ENCODE peak calls at places on chromosomes 3 and 15, in five cellular contexts. L is A549, H is Panc1, K is esophagus squamous epithelium, T is GM23338. E is an unnamed sample.

GRCh38 chr3:172285844-172286243 is 162.4 kb downstream of the GHSR start:
- DNase-seq in H (no peak), K (no peak), T (no peak), L (no peak), E (no peak)

GRCh38 chr3:10723991-10724390 is 92.0 kb upstream of the SLC6A11 start:
- DNase-seq in H (no peak), L (no peak), K (no peak), T (no peak), E (no peak)

GRCh38 chr3:100042144-100042543 is 72.2 kb downstream of the FILIP1L start:
- DNase-seq in T (no peak), K (no peak), H (peak), L (no peak), E (no peak)

GRCh38 chr3:99537416-99537815 is 101.0 kb upstream of the COL8A1 start:
- DNase-seq in K (no peak), H (no peak), L (no peak), T (no peak), E (no peak)

GRCh38 chr3:14633819-14634424 is 17.6 kb upstream of the CCDC174 start:
- DNase-seq in K (no peak), H (peak), T (peak), L (peak), E (peak)

GRCh38 chr3:71641669-71642068 is 58.1 kb upstream of the FOXP1 start:
- DNase-seq in L (peak), H (no peak), K (no peak), T (no peak), E (peak)

GRCh38 chr3:82376883-82377282 is 615.4 kb upstream of the GBE1 start:
- DNase-seq in L (no peak), K (no peak), T (peak), H (no peak), E (peak)

GRCh38 chr3:133578548-133579191 is 5.2 kb downstream of the CDV3 start:
- DNase-seq in L (peak), T (peak), H (no peak), K (no peak), E (no peak)

GRCh38 chr3:105866656-105867653 is 1.9 kb downstream of the CBLB start:
- DNase-seq in H (no peak), T (peak), L (no peak), K (no peak), E (peak)

GRCh38 chr3:110859993-110860392 is 211.6 kb upstream of the NECTIN3 start:
- DNase-seq in H (no peak), K (no peak), T (no peak), L (no peak), E (no peak)

GRCh38 chr15:98807262-98807661 is 158.9 kb downstream of the IGF1R start:
- DNase-seq in T (no peak), L (no peak), H (no peak), K (no peak), E (no peak)

GRCh38 chr3:133799794-133800585 is 5.6 kb upstream of the SRPRB start:
- DNase-seq in L (no peak), H (no peak), T (no peak), K (no peak), E (no peak)

GRCh38 chr3:171256445-171257250 is 203.6 kb downstream of the TNIK start:
- DNase-seq in T (no peak), K (no peak), L (no peak), H (no peak), E (peak)

GRCh38 chr3:56291953-56292352 is 176.3 kb downstream of the ERC2 start:
- DNase-seq in T (no peak), K (no peak), L (no peak), H (no peak), E (peak)

GRCh38 chr15:79032656-79033055 is 57.9 kb downstream of the RASGRF1 start:
- DNase-seq in K (no peak), H (no peak), L (no peak), T (no peak), E (no peak)

GRCh38 chr3:189961525-189962161 is 159.1 kb downstream of the P3H2 start:
- DNase-seq in K (no peak), H (no peak), L (peak), T (peak), E (peak)

GRCh38 chr3:42493126-42493797 is 9.2 kb upstream of the VIPR1 start:
- DNase-seq in H (no peak), L (no peak), T (no peak), K (no peak), E (no peak)

GRCh38 chr15:74433592-74434259 is at the start of gene SEMA7A:
- DNase-seq in H (no peak), T (peak), L (peak), K (no peak), E (peak)

GRCh38 chr15:78850926-78851600 is 21.6 kb upstream of the MORF4L1 start:
- DNase-seq in L (no peak), K (no peak), H (no peak), T (peak), E (no peak)

GRCh38 chr3:4780545-4780957 is 198.7 kb upstream of the BHLHE40 start:
- DNase-seq in K (no peak), H (no peak), L (no peak), T (peak), E (no peak)

GRCh38 chr3:183698318-183698731 is 728 bp downstream of the YEATS2 start:
- DNase-seq in T (peak), H (no peak), K (no peak), L (peak), E (peak)

GRCh38 chr15:80247320-80247719 is 4.7 kb downstream of the CTXND1 start:
- DNase-seq in K (no peak), H (no peak), L (no peak), T (no peak), E (no peak)

GRCh38 chr15:80249973-80250372 is 2.0 kb downstream of the CTXND1 start:
- DNase-seq in T (no peak), K (no peak), H (no peak), L (no peak), E (no peak)

GRCh38 chr15:80252281-80252619 is 237 bp upstream of the CTXND1 start:
- DNase-seq in T (no peak), H (no peak), K (no peak), L (no peak), E (no peak)

GRCh38 chr15:80251505-80252280 is at the start of gene CTXND1:
- DNase-seq in H (no peak), K (no peak), L (no peak), T (peak), E (no peak)

DNA sequence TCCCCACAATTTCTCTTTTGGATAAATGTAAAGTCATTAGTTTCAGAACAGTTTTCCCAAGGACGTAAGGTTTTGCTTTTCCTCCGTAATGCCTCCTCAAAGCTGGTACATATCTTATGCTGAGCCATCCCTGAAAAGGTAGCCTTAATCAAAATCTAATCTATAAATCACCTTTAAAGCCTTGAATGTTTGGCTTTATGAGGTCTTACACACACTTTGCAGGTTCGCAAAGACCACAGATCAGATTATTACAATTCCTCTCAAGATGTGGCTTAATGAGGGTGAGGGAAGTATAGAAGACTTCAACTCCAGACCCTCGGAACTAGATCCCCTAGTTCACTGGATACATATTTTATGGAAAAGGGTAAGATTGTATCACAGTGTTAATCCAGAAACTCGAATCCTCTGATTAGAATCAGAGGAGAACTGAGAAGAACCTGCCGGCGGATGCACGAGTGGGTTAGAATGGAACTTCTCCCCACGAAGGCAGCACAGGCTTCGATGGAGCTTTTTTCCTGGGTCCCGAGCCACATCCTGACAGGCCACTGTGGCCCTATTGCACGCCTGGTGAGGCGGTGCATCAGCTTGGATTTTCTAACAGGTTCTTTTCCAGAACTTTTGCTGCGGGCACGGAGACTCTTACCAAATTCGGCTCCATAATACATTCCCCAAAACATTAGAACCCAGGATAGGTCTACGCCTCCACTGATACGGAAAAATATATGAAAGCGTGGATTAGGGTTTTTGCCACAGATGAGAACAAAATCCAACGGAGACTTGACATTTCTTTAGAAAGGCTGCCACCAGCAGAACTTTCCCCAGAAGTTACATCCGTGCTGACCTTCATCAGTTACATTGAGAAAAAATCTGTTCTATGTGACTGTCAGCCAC is 1.2 kb downstream of the CTXND1 start:
- DNase-seq in T (peak), H (no peak), K (no peak), L (no peak), E (no peak)
- H3K4me3 ChIP-seq in T (peak), H (peak), K (peak), L (peak), E (no peak)

DNA sequence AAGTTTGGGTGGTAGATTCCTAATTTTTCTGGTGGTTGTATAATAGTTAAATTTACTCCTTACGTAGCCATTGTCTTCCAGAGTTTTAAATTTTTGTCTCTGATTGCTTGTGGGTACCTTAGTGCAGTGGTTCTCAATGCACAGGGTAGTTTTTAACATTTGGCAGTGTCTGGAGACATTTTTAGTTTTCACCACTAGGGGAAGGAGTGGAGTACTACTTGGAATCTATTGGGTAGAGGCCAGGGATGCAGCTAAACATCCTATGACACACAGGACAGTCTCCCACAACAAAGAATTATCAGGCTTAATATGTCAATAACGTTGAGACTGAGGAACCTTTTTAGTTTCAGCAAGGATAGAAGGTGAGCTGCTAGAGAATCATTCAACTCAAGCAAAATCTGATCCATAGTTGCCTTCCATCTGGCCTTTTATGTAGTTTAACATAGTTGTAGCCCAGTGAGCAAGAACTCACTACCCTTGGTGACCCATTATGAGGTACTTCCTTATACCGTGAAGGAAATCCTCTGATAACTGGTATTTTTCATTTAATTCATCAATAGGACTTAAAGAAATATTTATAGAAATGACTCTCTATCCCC is 8.6 kb upstream of the STX19 start:
- DNase-seq in T (peak), K (no peak), H (peak), L (peak), E (peak)
- TF ChIP-seq CTCF in T (peak), K (peak), H (peak), L (peak), E (peak)

DNA sequence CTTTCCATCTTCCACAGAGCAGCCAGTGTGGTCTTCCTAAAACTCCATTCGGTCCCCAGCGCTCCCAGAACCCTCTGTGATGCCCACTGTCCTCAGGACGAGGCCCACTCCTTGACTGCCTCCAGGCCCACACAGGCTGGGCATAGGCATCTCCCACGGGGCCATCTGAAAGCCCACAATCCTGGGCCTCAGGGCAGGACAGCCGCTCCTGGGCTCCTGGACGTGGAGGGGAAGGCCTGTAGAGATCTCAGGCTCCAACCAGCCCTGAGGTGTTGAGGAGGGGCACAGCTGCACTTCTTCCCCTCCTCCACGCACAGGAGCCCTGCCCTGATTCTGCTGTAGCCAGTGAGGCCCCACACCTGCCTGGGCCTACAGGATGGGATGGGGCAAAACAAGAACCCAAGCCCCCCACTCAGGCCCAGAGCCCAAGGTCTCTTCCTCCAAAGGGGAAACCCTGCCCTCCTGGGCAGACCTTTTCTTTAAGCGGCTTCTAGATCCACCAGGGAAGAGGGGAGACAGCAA is 26.0 kb downstream of the SHISA5 start:
- DNase-seq in T (no peak), L (no peak), K (no peak), H (no peak), E (no peak)
- H3K4me3 ChIP-seq in T (no peak), L (no peak), K (no peak), H (no peak), E (no peak)

DNA sequence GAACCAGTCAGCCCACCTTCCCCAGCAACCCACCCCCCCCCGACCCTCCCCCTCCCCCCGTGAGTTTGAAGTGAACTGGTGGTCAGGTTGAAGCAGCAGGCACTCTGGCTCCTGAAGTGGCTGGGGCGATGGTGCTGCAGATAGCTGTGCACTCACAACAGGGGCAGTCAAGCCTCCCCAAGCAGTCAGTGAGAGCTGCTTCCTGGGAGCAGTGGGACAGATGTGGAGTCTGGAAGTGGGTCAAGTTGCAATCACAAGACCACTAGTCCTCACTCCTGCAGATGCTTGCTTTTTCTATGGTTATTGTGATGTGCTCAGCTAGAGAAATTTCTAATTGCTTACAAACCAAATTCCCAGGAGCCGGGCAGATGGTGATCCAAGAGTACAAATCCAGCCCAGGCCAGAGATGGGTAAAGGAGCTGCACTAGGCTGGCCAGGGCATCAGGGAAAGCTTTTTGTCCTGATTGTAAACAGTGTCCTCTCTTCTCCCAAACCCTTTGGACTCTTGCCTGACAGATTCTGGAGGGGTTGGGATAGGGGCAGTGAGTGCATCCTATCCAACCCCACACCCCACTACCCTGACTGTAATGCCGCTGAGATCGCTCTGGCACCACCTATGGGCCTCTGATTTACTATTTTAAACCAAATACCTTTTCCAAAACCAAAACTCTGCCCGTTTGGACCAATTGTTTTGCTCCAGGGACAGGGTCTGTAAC is 9.8 kb upstream of the CLPX start:
- DNase-seq in K (no peak), T (peak), L (no peak), H (no peak), E (no peak)
- TF ChIP-seq CTCF in K (no peak), T (peak), L (no peak), H (no peak), E (no peak)

DNA sequence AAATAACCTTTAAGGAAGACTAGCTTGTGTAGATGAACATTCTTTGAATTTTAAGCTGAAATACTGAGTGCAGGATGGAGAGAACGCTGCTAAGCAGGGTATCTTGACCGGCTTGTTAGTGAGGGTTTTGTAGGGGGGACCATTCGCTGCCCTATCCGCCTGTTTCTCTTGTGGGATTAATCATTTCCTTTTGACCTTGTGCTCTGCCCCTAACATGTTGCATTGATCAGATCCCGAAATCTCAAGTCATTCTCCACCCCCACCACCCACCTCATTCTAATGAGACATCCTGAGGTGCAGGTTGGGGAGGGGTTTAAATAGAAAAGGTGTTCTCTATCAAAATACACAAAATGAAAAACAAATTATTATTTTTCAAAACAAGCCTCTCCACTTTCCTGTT is 32.8 kb downstream of the TRIM71 start:
- DNase-seq in K (no peak), L (no peak), T (no peak), H (no peak), E (no peak)
- H3K4me3 ChIP-seq in K (no peak), L (no peak), T (peak), H (no peak), E (no peak)

GRCh38 chr15:48717458-48717857 is 71.9 kb upstream of the FBN1 start:
- DNase-seq in K (no peak), T (no peak), L (no peak), H (no peak), E (no peak)
- TF ChIP-seq CTCF in K (no peak), T (peak), L (no peak), H (no peak), E (no peak)

GRCh38 chr3:52046186-52046913 is 10.0 kb downstream of the DUSP7 start:
- DNase-seq in T (no peak), L (peak), K (no peak), H (no peak), E (no peak)

GRCh38 chr3:52047295-52047960 is 8.9 kb downstream of the DUSP7 start:
- DNase-seq in L (no peak), T (no peak), H (no peak), K (no peak), E (no peak)

GRCh38 chr3:52049503-52049902 is 6.9 kb downstream of the DUSP7 start:
- DNase-seq in H (no peak), K (no peak), T (no peak), L (no peak), E (no peak)

GRCh38 chr3:52044869-52045616 is 11.3 kb downstream of the DUSP7 start:
- DNase-seq in L (no peak), K (no peak), T (peak), H (no peak), E (no peak)

DNA sequence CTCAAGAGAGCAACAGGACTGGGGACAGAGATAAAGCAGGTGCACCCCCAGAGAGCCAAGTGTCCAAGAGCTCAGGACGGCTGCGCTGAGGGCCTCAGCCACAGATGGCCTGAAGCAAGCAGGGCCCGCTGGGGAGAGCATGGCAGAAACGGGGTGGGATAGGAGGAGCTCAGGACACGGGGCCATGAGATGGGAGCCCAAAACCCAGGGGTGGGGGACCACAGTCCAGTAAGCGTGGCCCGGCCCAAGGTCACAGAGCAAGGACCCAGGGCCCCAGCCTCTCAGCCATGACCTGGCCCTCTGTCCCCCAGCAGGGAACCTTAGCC is 9.5 kb downstream of the DUSP7 start:
- DNase-seq in H (no peak), K (no peak), T (no peak), L (no peak), E (no peak)
- H3K4me3 ChIP-seq in H (no peak), K (no peak), T (no peak), L (no peak), E (no peak)

DNA sequence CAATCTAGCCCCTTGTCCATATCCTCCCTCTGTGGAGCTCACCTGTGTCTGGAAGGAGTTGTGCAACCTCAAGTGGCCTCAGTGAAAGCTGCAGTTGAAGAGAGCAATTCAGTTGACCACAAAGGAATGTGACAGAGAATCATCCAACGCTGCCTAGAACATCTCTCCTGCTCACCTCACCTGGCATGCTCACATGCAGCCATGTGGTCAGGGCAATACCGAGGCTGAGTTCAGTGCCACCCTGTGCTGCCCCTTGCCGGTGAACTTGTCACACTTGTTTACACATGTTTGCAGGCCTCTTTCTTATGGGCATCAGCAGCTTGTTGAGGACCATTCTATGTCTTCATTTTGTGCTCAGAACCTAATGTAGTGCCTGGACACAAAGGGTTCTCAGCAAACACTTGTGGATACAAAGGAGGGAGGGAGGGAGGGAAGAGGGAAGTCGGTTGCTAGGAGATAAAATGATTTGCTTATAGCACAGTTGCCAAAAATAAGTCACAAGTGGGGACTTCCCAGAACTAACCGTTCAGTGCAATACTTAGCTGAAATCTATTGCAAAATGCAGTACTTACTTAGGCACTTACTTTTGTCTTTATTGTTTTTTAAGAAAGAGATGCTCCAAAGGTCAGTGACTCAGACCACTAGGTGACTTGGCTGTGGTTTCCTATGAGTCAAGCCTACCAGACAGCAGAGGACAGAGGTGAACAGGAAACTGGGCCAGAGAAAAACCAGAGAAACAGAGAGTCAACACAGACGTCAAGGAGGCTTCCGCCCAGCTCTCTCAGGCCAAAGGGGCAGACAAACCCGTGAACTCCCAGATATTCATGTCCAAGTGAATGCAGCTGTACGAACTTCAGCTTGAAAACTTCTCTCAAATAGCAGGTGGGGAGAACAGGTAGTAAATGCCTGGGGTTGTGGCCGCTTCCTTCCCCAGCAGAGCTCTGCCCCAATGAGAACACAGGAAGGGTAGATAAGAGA is 227.8 kb upstream of the CTNNB1 start:
- DNase-seq in T (no peak), K (no peak), H (peak), L (peak), E (peak)
- TF ChIP-seq CTCF in T (no peak), K (no peak), H (no peak), L (no peak), E (peak)

E was measured in GM12865.